ENCODE peak calls at places on chromosomes 11 and 22, in seven cellular contexts. W is mucosa of descending colon; S is NCI-H1105 treated with DMSO at 0.1 percent for 48 hours; V is stimulated activated naive CD8-positive, alpha-beta T cell treated with anti-CD3 and anti-CD28 coated beads, Interleukin-15, Interleukin-2, amounts not matched to agents 100 U/mL and 50 U/mL, for 24 hours; O is stimulated activated CD4-positive, alpha-beta T cell treated with anti-CD3 and anti-CD28 coated beads, Interleukin-12 subunit alpha, Interleukin-12 subunit beta, amount 100 ng/mL, for 24 hours; L is mucosa of gallbladder; Z is CD8-positive, alpha-beta memory T cell. Q is an unnamed sample.

GRCh38 chr11:44621140-44621681 is 55.7 kb downstream of the CD82 start:
- DNase-seq in W (no peak), S (peak), V (peak), O (no peak), L (peak), Z (peak), Q (peak)

GRCh38 chr22:28341001-28341400 is 338.6 kb downstream of the TTC28 start:
- DNase-seq in W (no peak), S (no peak), V (no peak), O (no peak), L (no peak), Z (no peak), Q (peak)

GRCh38 chr11:315516-315994 is 1.7 kb downstream of the IFITM1 start:
- DNase-seq in W (peak), S (no peak), V (no peak), O (no peak), L (no peak), Z (no peak), Q (no peak)

GRCh38 chr22:41248314-41248713 is 7.6 kb upstream of the CHADL start:
- DNase-seq in W (no peak), S (no peak), V (no peak), O (no peak), L (no peak), Z (no peak), Q (no peak)

GRCh38 chr22:42515896-42516295 is 3.7 kb downstream of the RRP7A start:
- DNase-seq in W (peak), S (no peak), V (no peak), O (no peak), L (peak), Z (no peak), Q (no peak)

GRCh38 chr11:114348200-114349191 is 51.8 kb downstream of the C11orf71 start:
- DNase-seq in W (no peak), S (peak), V (peak), O (no peak), L (peak), Z (no peak), Q (peak)

GRCh38 chr22:24200616-24201212 is 19.4 kb downstream of the SUSD2 start:
- DNase-seq in W (no peak), S (no peak), V (no peak), O (no peak), L (no peak), Z (no peak), Q (peak)

GRCh38 chr11:116871248-116871647 is 33.8 kb upstream of the APOA1 start:
- DNase-seq in W (no peak), S (no peak), V (no peak), O (no peak), L (no peak), Z (no peak), Q (peak)

GRCh38 chr11:121304750-121305149 is 12.2 kb downstream of the SC5D start:
- DNase-seq in W (no peak), S (no peak), V (no peak), O (no peak), L (no peak), Z (no peak), Q (no peak)

GRCh38 chr11:101030015-101030414 is 99.6 kb downstream of the PGR start:
- DNase-seq in W (no peak), S (no peak), V (no peak), O (no peak), L (no peak), Z (no peak), Q (peak)

GRCh38 chr22:38835888-38836301 is 7.9 kb downstream of the NPTXR start:
- DNase-seq in W (no peak), S (no peak), V (no peak), O (no peak), L (no peak), Z (no peak), Q (peak)